ENCODE peak calls at places on chromosomes 2 and 18, in four cellular contexts. A, B, D and L are unnamed samples.
A peak's percentile ranks its signal among the peaks of the same experiment; 100 is the strongest.

GRCh38 chr2:9474361-9475117 is at the start of gene IAH1:
- DNase-seq in A (peak; percentile 98), B (no peak), D (peak; percentile 52), L (peak; percentile 66)

GRCh38 chr18:59140287-59140885 is 702 bp downstream of the SEC11C start:
- DNase-seq in A (no peak), D (no peak), B (peak; percentile 30), L (peak; percentile 30)

GRCh38 chr18:3885209-3885792 is 435.3 kb downstream of the TGIF1 start:
- DNase-seq in B (peak; percentile 11), D (no peak), A (peak; percentile 24), L (no peak)

GRCh38 chr2:160270571-160271113 is 70.6 kb upstream of the ITGB6 start:
- DNase-seq in D (peak; percentile 63), A (peak; percentile 15), B (no peak), L (no peak)

GRCh38 chr2:130183500-130184373 is 1.7 kb downstream of the MZT2B start:
- DNase-seq in B (no peak), A (peak; percentile 76), D (no peak), L (no peak)

GRCh38 chr2:60416221-60417008 is 137.0 kb downstream of the BCL11A start:
- DNase-seq in B (peak; percentile 41), A (no peak), D (no peak), L (peak; percentile 70)

GRCh38 chr2:10003206-10004125 is 39.9 kb upstream of the KLF11 start:
- DNase-seq in B (no peak), A (no peak), D (no peak), L (no peak)

GRCh38 chr2:42846932-42847595 is 54.7 kb upstream of the HAAO start:
- DNase-seq in B (no peak), D (no peak), A (no peak), L (no peak)

DNA sequence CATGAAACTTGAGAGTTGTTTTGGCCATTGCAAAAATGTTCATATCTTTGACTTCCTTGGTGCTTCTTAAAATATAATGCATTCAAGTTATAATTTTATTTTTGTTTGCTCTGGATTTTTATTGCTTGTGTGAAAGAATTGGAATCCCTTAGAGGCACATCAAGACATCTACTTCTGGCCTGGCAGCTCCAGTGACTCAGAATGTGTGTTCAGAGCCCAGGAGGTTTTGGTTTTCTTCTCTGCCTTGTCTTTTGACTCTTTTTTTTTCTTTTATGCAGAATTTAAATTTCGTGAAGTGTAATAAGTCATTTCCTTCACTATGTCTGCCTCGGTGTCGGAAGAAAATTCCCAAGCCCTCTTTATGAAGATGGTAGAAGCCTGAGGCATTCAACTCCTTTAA is 180.2 kb downstream of the LTBP1 start:
- DNase-seq in A (no peak), D (no peak), B (peak; percentile 56), L (no peak)
- H3K27me3 ChIP-seq in A (no peaks in the 10 kb centered on the region), D (no peaks in the 10 kb centered on the region), B (no peaks in the 10 kb centered on the region), L (no peaks in the 10 kb centered on the region)

DNA sequence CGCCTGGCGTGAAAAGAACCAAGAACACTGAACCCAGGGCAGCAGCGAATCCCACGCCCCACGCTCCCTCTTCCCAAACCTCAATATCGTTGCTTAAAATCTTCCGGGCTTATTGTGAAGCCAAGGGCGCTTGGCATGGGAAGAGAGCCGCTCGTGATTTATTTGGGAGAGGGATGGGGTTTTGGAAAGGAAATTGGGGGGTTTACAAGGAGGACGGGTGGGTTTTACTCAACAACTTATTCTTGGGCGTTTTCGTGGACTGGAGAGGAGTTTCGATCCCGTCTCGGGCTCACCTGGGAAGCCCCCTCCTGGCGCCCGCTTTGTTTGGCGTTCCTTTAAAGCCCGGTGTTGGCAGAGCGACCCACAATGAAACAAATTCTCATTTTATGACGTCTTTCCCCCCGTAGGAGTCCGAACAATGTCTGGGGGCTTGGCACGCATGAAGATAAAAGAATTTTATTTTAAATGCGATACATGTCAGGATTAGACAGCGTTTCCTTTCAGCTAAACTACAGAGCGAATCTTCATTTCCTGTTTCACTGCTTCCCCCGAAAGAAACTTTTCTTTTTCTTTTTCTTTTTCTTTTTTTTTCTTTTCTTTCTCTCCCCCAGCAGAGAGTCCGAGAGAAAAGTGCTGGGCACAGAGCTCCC is 135.3 kb downstream of the INSIG2 start:
- DNase-seq in B (no peak), A (no peak), D (no peak), L (no peak)
- H3K27me3 ChIP-seq in B (peaks cover 39% of the 10 kb centered on the region), A (peaks cover 66% of the 10 kb centered on the region), D (peaks cover 8% of the 10 kb centered on the region), L (peaks cover 56% of the 10 kb centered on the region)

GRCh38 chr18:74447404-74448152 is 9.5 kb downstream of the DIPK1C start:
- DNase-seq in D (no peak), B (no peak), A (no peak), L (no peak)

GRCh38 chr18:74446631-74447403 is 10.3 kb downstream of the DIPK1C start:
- DNase-seq in A (no peak), B (no peak), D (no peak), L (no peak)

GRCh38 chr18:74444104-74444503 is 13.0 kb downstream of the DIPK1C start:
- DNase-seq in D (no peak), A (no peak), B (no peak), L (no peak)

GRCh38 chr18:74445585-74445984 is 11.5 kb downstream of the DIPK1C start:
- DNase-seq in B (no peak), A (no peak), D (no peak), L (no peak)

GRCh38 chr18:74446178-74446577 is 10.9 kb downstream of the DIPK1C start:
- DNase-seq in D (no peak), A (no peak), B (no peak), L (no peak)
- H3K27me3 ChIP-seq in D (no peaks in the 10 kb centered on the region), A (peaks cover 82% of the 10 kb centered on the region), B (no peaks in the 10 kb centered on the region), L (no peaks in the 10 kb centered on the region)

GRCh38 chr2:108564510-108564909 is 30.2 kb downstream of the LIMS1 start:
- DNase-seq in A (no peak), D (no peak), B (no peak), L (no peak)
- H3K27me3 ChIP-seq in A (no peaks in the 10 kb centered on the region), D (no peaks in the 10 kb centered on the region), B (no peaks in the 10 kb centered on the region), L (no peaks in the 10 kb centered on the region)

GRCh38 chr2:151729416-151729811 is 4.9 kb downstream of the NEB start:
- DNase-seq in A (no peak), D (no peak), B (no peak), L (no peak)

GRCh38 chr2:151727593-151728552 is 6.4 kb downstream of the NEB start:
- DNase-seq in B (no peak), D (no peak), A (no peak), L (no peak)

GRCh38 chr2:151728736-151729415 is 5.4 kb downstream of the NEB start:
- DNase-seq in A (no peak), B (no peak), D (no peak), L (no peak)

GRCh38 chr2:151730242-151730975 is 3.9 kb downstream of the NEB start:
- DNase-seq in B (peak; percentile 20), D (no peak), A (no peak), L (no peak)

GRCh38 chr2:151729837-151730236 is 4.4 kb downstream of the NEB start:
- DNase-seq in A (no peak), B (no peak), D (no peak), L (no peak)
- H3K27me3 ChIP-seq in A (no peaks in the 10 kb centered on the region), B (no peaks in the 10 kb centered on the region), D (no peaks in the 10 kb centered on the region), L (no peaks in the 10 kb centered on the region)

DNA sequence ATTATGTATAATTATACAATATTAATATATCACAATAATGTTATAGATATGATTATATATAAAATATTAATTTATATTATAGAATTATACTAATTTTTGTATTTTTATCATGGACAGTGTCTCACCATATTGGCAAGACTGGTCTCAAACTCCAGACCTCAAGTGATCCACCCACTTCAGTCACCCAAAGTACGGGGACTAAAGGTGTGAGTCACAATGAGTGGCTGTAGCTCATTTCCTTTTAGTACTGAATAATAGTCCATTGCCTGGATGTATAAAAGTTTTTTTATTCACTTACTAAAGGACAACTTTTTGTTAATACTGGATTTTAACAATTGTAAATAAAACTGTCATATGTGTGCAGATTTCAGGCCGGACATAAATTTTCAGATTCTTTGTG is 417.6 kb upstream of the LINC00305 start:
- DNase-seq in B (no peak), A (no peak), D (no peak), L (no peak)
- H3K27me3 ChIP-seq in B (no peaks in the 10 kb centered on the region), A (no peaks in the 10 kb centered on the region), D (no peaks in the 10 kb centered on the region), L (no peaks in the 10 kb centered on the region)

DNA sequence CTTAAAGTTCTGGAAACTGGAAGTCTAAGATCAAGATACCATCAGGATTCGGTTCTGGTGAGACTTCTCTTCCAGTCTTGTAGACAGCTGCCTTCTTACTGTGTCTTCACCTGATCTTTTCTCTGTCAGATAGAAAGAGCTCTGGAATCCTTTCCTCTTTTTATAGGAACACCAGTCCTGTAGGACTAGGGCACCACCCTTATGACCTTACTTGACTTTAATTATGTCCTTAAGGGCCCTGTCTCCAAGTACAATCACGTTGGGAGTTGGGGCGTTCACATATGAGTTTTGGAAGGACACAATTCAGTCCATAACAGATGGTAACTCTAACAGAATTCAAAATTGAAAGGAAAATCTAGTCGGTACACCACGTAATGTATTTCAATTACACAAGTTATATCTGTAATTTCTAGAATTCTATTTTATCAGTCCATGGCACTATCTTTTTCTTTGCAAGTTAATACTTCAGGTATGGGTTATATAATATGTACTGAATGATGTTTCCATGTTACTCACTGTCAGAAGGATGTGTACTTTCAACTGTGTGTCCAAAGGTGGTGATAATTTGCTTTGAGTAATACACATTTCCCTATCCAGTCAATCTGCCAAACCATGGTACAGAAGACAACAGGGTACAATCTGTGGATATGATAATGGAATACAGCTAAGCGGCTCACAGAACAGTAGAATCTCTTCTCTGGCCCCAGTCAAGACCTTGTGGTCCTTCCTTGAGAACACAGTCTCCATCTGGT is 1.2 kb upstream of the SCYGR5 start:
- DNase-seq in A (no peak), B (no peak), D (no peak), L (no peak)
- H3K27me3 ChIP-seq in A (no peaks in the 10 kb centered on the region), B (no peaks in the 10 kb centered on the region), D (no peaks in the 10 kb centered on the region), L (no peaks in the 10 kb centered on the region)

GRCh38 chr18:21915546-21915945 is 175.0 kb downstream of the MIB1 start:
- DNase-seq in B (no peak), A (no peak), D (no peak), L (no peak)

GRCh38 chr18:21912339-21913239 is 172.0 kb downstream of the MIB1 start:
- DNase-seq in A (no peak), D (no peak), B (no peak), L (peak; percentile 24)

GRCh38 chr18:21914739-21915319 is 174.2 kb downstream of the MIB1 start:
- DNase-seq in A (peak; percentile 31), D (no peak), B (peak; percentile 51), L (peak; percentile 32)

GRCh38 chr18:21910906-21911305 is 170.3 kb downstream of the MIB1 start:
- DNase-seq in D (no peak), A (no peak), B (no peak), L (no peak)

DNA sequence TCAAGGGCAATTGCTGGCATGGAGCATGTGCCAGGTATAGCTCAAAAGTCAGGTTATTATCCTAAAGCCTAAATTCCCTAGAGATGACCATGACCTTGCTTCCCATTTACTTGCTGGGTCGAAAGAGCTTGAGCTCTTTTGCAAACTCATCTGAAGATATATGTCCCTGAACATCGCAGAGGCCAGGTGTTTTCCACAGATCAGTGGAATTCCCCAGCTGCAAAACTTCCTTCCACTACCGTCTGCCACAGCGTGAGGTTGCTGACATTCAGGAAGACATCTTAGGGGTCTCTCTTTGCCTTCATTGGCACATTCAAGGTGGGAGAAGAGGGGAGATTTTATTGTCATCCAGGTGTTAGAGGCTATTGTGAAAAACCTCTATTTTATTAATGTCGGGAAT is 171.0 kb downstream of the MIB1 start:
- DNase-seq in D (no peak), A (no peak), B (no peak), L (no peak)
- H3K27me3 ChIP-seq in D (no peaks in the 10 kb centered on the region), A (peaks cover 41% of the 10 kb centered on the region), B (no peaks in the 10 kb centered on the region), L (no peaks in the 10 kb centered on the region)